ENCODE peak calls at places on chromosome 7, in ten cellular contexts. F, W, S, M, K, Y, X, L, U and E are unnamed samples.

GRCh38 chr7:44411306-44411705 is 79.2 kb downstream of the NUDCD3 start:
- DNase-seq in K (no peak), F (no peak), X (no peak), Y (peak; percentile 19), W (no peak), M (no peak), U (no peak), L (no peak), S (no peak), E (no peak)

GRCh38 chr7:86995052-86995725 is 64.3 kb downstream of the ELAPOR2 start:
- DNase-seq in S (no peak), W (no peak), F (no peak), X (no peak), Y (no peak), L (no peak), K (no peak), U (no peak), M (no peak), E (no peak)

GRCh38 chr7:102063736-102064135 is 222.9 kb upstream of the SH2B2 start:
- DNase-seq in L (no peak), M (peak; percentile 62), S (peak; percentile 66), U (no peak), K (no peak), W (no peak), F (peak; percentile 65), Y (peak; percentile 64), X (peak; percentile 66), E (no peak)

GRCh38 chr7:84568786-84569185 is 374.2 kb upstream of the SEMA3A start:
- DNase-seq in W (no peak), K (no peak), Y (no peak), X (no peak), L (peak; percentile 21), S (no peak), M (no peak), F (no peak), U (no peak), E (no peak)

GRCh38 chr7:4931932-4932331 is 27.1 kb downstream of the MMD2 start:
- DNase-seq in U (peak; percentile 94), Y (no peak), X (no peak), S (no peak), W (no peak), K (peak; percentile 77), M (no peak), F (no peak), L (peak; percentile 9), E (no peak)

GRCh38 chr7:44194562-44195145 is 5.4 kb upstream of the GCK start:
- DNase-seq in W (no peak), L (no peak), X (no peak), Y (no peak), F (no peak), M (no peak), K (no peak), U (no peak), S (no peak), E (no peak)

GRCh38 chr7:132035517-132036362 is 479.3 kb upstream of the PODXL start:
- DNase-seq in S (no peak), U (peak; percentile 40), W (no peak), K (no peak), L (no peak), M (no peak), Y (no peak), X (no peak), F (no peak), E (no peak)

GRCh38 chr7:127594490-127594889 is 954 bp downstream of the FSCN3 start:
- DNase-seq in M (no peak), L (no peak), K (no peak), U (no peak), S (no peak), F (peak; percentile 60), W (no peak), Y (no peak), X (no peak), E (no peak)

GRCh38 chr7:35596061-35596460 is 98.9 kb downstream of the HERPUD2 start:
- DNase-seq in F (peak; percentile 3), X (peak; percentile 73), K (no peak), W (no peak), M (peak; percentile 70), L (no peak), S (no peak), U (no peak), Y (peak; percentile 55), E (no peak)

GRCh38 chr7:5549096-5549896 is 125.7 kb upstream of the TNRC18 start:
- DNase-seq in L (peak; percentile 24), M (peak; percentile 41), F (peak; percentile 99), S (peak; percentile 98), Y (peak; percentile 94), X (peak; percentile 62), U (no peak), W (no peak), K (no peak), E (no peak)

GRCh38 chr7:7118822-7119221 is 63.5 kb upstream of the C1GALT1 start:
- DNase-seq in L (no peak), K (no peak), U (no peak), W (no peak), M (no peak), Y (no peak), F (no peak), S (no peak), X (no peak), E (no peak)

GRCh38 chr7:105610165-105610930 is 29.1 kb upstream of the EFCAB10 start:
- DNase-seq in X (no peak), F (no peak), W (no peak), Y (no peak), S (no peak), L (no peak), M (no peak), K (no peak), U (no peak), E (no peak)

GRCh38 chr7:16839646-16840045 is 34.8 kb upstream of the AGR2 start:
- DNase-seq in S (no peak), U (no peak), M (peak; percentile 5), W (no peak), F (no peak), L (no peak), Y (peak; percentile 3), K (no peak), X (no peak), E (no peak)

GRCh38 chr7:129359641-129360040 is 74.6 kb upstream of the STRIP2 start:
- DNase-seq in Y (no peak), K (no peak), L (no peak), W (no peak), M (no peak), U (no peak), F (peak; percentile 74), S (no peak), X (no peak), E (no peak)

GRCh38 chr7:133668296-133669060 is 415.6 kb downstream of the EXOC4 start:
- DNase-seq in Y (peak; percentile 56), K (no peak), F (no peak), S (no peak), X (no peak), L (no peak), M (no peak), U (no peak), W (no peak), E (no peak)

GRCh38 chr7:25260862-25261454 is 32.7 kb upstream of the NPVF start:
- DNase-seq in F (peak; percentile 26), Y (peak; percentile 67), W (peak; percentile 43), L (peak; percentile 10), M (peak; percentile 58), K (no peak), S (peak; percentile 79), X (peak; percentile 67), U (peak; percentile 25), E (no peak)

GRCh38 chr7:86745019-86745745 is 101.5 kb downstream of the GRM3 start:
- DNase-seq in W (no peak), U (peak; percentile 51), L (no peak), S (no peak), M (no peak), Y (no peak), K (no peak), X (no peak), F (no peak), E (peak; percentile 31)